ENCODE peak calls at places on chromosomes 16 and 17, in five cellular contexts. W is central memory CD4-positive, alpha-beta T cell; I is activated CD4-positive, alpha-beta memory T cell treated with anti-CD3 and anti-CD28 coated beads for 36 hours; S is stimulated activated CD4-positive, alpha-beta T cell treated with anti-CD3 and anti-CD28 coated beads, Interleukin-1b, Interleukin-23, amount 100 ng/mL, for 24 hours; A is lung microvascular endothelial cell. Z is an unnamed sample.

GRCh38 chr16:62913333-62913732 is 877.1 kb upstream of the CDH8 start:
- DNase-seq in W (no peak), I (no peak), S (no peak), A (no peak), Z (no peak)

GRCh38 chr17:72446525-72447250 is 325.9 kb downstream of the SOX9 start:
- DNase-seq in W (no peak), I (no peak), S (no peak), A (no peak), Z (no peak)

GRCh38 chr16:46482895-46483294 is 138.3 kb downstream of the SHCBP1 start:
- DNase-seq in W (no peak), I (no peak), S (no peak), A (no peak), Z (no peak)

GRCh38 chr17:77865109-77865611 is 93.3 kb upstream of the TNRC6C start:
- DNase-seq in W (no peak), I (no peak), S (no peak), A (no peak), Z (no peak)

GRCh38 chr17:78421084-78421533 is 42.7 kb downstream of the PGS1 start:
- DNase-seq in W (no peak), I (no peak), S (no peak), A (no peak), Z (no peak)

GRCh38 chr17:31738488-31738887 is 120.6 kb downstream of the COPRS start:
- DNase-seq in W (no peak), I (no peak), S (no peak), A (no peak), Z (no peak)

GRCh38 chr17:75854881-75855309 is 240 bp downstream of the WBP2 start:
- DNase-seq in W (no peak), I (no peak), S (no peak), A (no peak), Z (peak)

GRCh38 chr16:66751992-66752322 is 548 bp upstream of the DYNC1LI2 start:
- DNase-seq in W (no peak), I (no peak), S (no peak), A (no peak), Z (no peak)

GRCh38 chr17:74833501-74834361 is 26.0 kb downstream of the GRIN2C start:
- DNase-seq in W (no peak), I (no peak), S (no peak), A (peak), Z (no peak)

GRCh38 chr17:40529991-40530390 is 28.6 kb upstream of the TNS4 start:
- DNase-seq in W (no peak), I (no peak), S (no peak), A (no peak), Z (no peak)

GRCh38 chr16:57260294-57260929 is 15.4 kb downstream of the ARL2BP start:
- DNase-seq in W (no peak), I (peak), S (no peak), A (peak), Z (peak)

GRCh38 chr17:5669191-5669590 is 84.9 kb upstream of the NLRP1 start:
- DNase-seq in W (no peak), I (no peak), S (no peak), A (no peak), Z (no peak)

GRCh38 chr16:3650631-3651265 is 3.7 kb upstream of the DNASE1 start:
- DNase-seq in W (no peak), I (no peak), S (no peak), A (no peak), Z (no peak)

GRCh38 chr17:18377437-18378204 is at the start of gene EVPLL:
- DNase-seq in W (no peak), I (no peak), S (no peak), A (no peak), Z (no peak)

GRCh38 chr17:81429813-81430510 is 34.7 kb downstream of the BAHCC1 start:
- DNase-seq in W (no peak), I (no peak), S (no peak), A (peak), Z (no peak)

GRCh38 chr17:41347872-41348760 is 2.5 kb downstream of the KRT33A start:
- DNase-seq in W (no peak), I (no peak), S (no peak), A (no peak), Z (no peak)

GRCh38 chr17:73841431-73842060 is 197.3 kb upstream of the SDK2 start:
- DNase-seq in W (no peak), I (peak), S (no peak), A (no peak), Z (no peak)

GRCh38 chr17:6082335-6082734 is 12.2 kb downstream of the WSCD1 start:
- DNase-seq in W (no peak), I (no peak), S (no peak), A (no peak), Z (no peak)

GRCh38 chr17:41527076-41528023 is 758 bp downstream of the KRT19 start:
- DNase-seq in W (no peak), I (no peak), S (no peak), A (no peak), Z (no peak)

GRCh38 chr17:2893422-2893914 is 97.2 kb downstream of the RAP1GAP2 start:
- DNase-seq in W (no peak), I (no peak), S (no peak), A (no peak), Z (no peak)

GRCh38 chr16:87850009-87851006 is 19.0 kb downstream of the SLC7A5 start:
- DNase-seq in W (peak), I (peak), S (peak), A (peak), Z (peak)

GRCh38 chr16:78447164-78447563 is 347.7 kb downstream of the WWOX start:
- DNase-seq in W (no peak), I (no peak), S (no peak), A (no peak), Z (no peak)

GRCh38 chr16:17369441-17369951 is 101.3 kb downstream of the XYLT1 start:
- DNase-seq in W (peak), I (peak), S (peak), A (peak), Z (no peak)

GRCh38 chr17:58370309-58370708 is 18.3 kb upstream of the SUPT4H1 start:
- DNase-seq in W (no peak), I (no peak), S (no peak), A (no peak), Z (no peak)

GRCh38 chr17:4617090-4617489 is 24.4 kb downstream of the ALOX15 start:
- DNase-seq in W (no peak), I (no peak), S (no peak), A (no peak), Z (no peak)

GRCh38 chr17:4833941-4834501 is 881 bp downstream of the MINK1 start:
- DNase-seq in W (no peak), I (peak), S (no peak), A (peak), Z (no peak)

GRCh38 chr16:7321661-7322060 is 11.0 kb upstream of the RBFOX1 start:
- DNase-seq in W (no peak), I (no peak), S (no peak), A (no peak), Z (no peak)

GRCh38 chr17:48869821-48870318 is 22.7 kb upstream of the ATP5MC1 start:
- DNase-seq in W (no peak), I (no peak), S (no peak), A (no peak), Z (no peak)

GRCh38 chr17:82277851-82278250 is 4.4 kb upstream of the CSNK1D start:
- DNase-seq in W (no peak), I (no peak), S (no peak), A (no peak), Z (no peak)